ENCODE peak calls at places on chromosomes 11 and 22, in eight cellular contexts. One of them, this sample, is unnamed.

GRCh38 chr11:23457641-23458040 is 597.4 kb upstream of the CCDC179 start:
- DNase-seq in astrocyte of the spinal cord: no peak
- DNase-seq in tibial nerve: no peak
- DNase-seq in cardiac fibroblast: no peak
- DNase-seq in stomach: no peak
- DNase-seq in psoas muscle: no peak
- DNase-seq in IMR-90: no peak
- DNase-seq in neural progenitor cell: no peak
- DNase-seq in this sample: no peak

GRCh38 chr11:110000045-110000502 is 93.1 kb upstream of the ZC3H12C start:
- DNase-seq in astrocyte of the spinal cord: peak; percentile 96
- DNase-seq in tibial nerve: no peak
- DNase-seq in cardiac fibroblast: peak; percentile 87
- DNase-seq in stomach: no peak
- DNase-seq in psoas muscle: no peak
- DNase-seq in IMR-90: peak; percentile 99
- DNase-seq in neural progenitor cell: no peak
- DNase-seq in this sample: no peak

GRCh38 chr11:3111919-3112690 is 53.0 kb downstream of the OSBPL5 start:
- DNase-seq in astrocyte of the spinal cord: no peak
- DNase-seq in tibial nerve: no peak
- DNase-seq in cardiac fibroblast: peak; percentile 11
- DNase-seq in stomach: no peak
- DNase-seq in psoas muscle: no peak
- DNase-seq in IMR-90: peak; percentile 38
- DNase-seq in neural progenitor cell: no peak
- DNase-seq in this sample: no peak

GRCh38 chr11:76090821-76091220 is 115.5 kb downstream of the WNT11 start:
- DNase-seq in astrocyte of the spinal cord: no peak
- DNase-seq in tibial nerve: no peak
- DNase-seq in cardiac fibroblast: no peak
- DNase-seq in stomach: no peak
- DNase-seq in psoas muscle: no peak
- DNase-seq in IMR-90: no peak
- DNase-seq in neural progenitor cell: no peak
- DNase-seq in this sample: no peak

GRCh38 chr11:19393941-19394340 is 153.2 kb upstream of the E2F8 start:
- DNase-seq in astrocyte of the spinal cord: no peak
- DNase-seq in tibial nerve: peak; percentile 33
- DNase-seq in cardiac fibroblast: peak; percentile 66
- DNase-seq in stomach: no peak
- DNase-seq in psoas muscle: no peak
- DNase-seq in IMR-90: peak; percentile 83
- DNase-seq in neural progenitor cell: no peak
- DNase-seq in this sample: no peak

GRCh38 chr11:78441956-78442355 is 24.3 kb upstream of the GAB2 start:
- DNase-seq in astrocyte of the spinal cord: no peak
- DNase-seq in tibial nerve: no peak
- DNase-seq in cardiac fibroblast: no peak
- DNase-seq in stomach: no peak
- DNase-seq in psoas muscle: no peak
- DNase-seq in IMR-90: no peak
- DNase-seq in neural progenitor cell: no peak
- DNase-seq in this sample: no peak

GRCh38 chr11:19259487-19260345 is 19.0 kb upstream of the E2F8 start:
- DNase-seq in astrocyte of the spinal cord: peak; percentile 59
- DNase-seq in tibial nerve: peak; percentile 81
- DNase-seq in cardiac fibroblast: peak; percentile 71
- DNase-seq in stomach: peak; percentile 80
- DNase-seq in psoas muscle: peak; percentile 68
- DNase-seq in IMR-90: peak; percentile 54
- DNase-seq in neural progenitor cell: peak; percentile 68
- DNase-seq in this sample: peak; percentile 81

GRCh38 chr22:32665676-32666075 is 135.8 kb upstream of the TIMP3 start:
- DNase-seq in astrocyte of the spinal cord: no peak
- DNase-seq in tibial nerve: no peak
- DNase-seq in cardiac fibroblast: no peak
- DNase-seq in stomach: no peak
- DNase-seq in psoas muscle: no peak
- DNase-seq in IMR-90: peak; percentile 55
- DNase-seq in neural progenitor cell: no peak
- DNase-seq in this sample: no peak

GRCh38 chr22:42793848-42794405 is 63.1 kb downstream of the ARFGAP3 start:
- DNase-seq in astrocyte of the spinal cord: no peak
- DNase-seq in tibial nerve: no peak
- DNase-seq in cardiac fibroblast: no peak
- DNase-seq in stomach: no peak
- DNase-seq in psoas muscle: no peak
- DNase-seq in IMR-90: no peak
- DNase-seq in neural progenitor cell: no peak
- DNase-seq in this sample: no peak

GRCh38 chr11:8767466-8768142 is 85.0 kb downstream of the RPL27A start:
- DNase-seq in astrocyte of the spinal cord: peak; percentile 17
- DNase-seq in tibial nerve: no peak
- DNase-seq in cardiac fibroblast: peak; percentile 56
- DNase-seq in stomach: peak; percentile 23
- DNase-seq in psoas muscle: no peak
- DNase-seq in IMR-90: no peak
- DNase-seq in neural progenitor cell: no peak
- DNase-seq in this sample: no peak

GRCh38 chr22:23984430-23984829 is 4.5 kb downstream of the GSTT2 start:
- DNase-seq in astrocyte of the spinal cord: peak; percentile 11
- DNase-seq in tibial nerve: no peak
- DNase-seq in cardiac fibroblast: peak; percentile 26
- DNase-seq in stomach: no peak
- DNase-seq in psoas muscle: no peak
- DNase-seq in IMR-90: peak; percentile 38
- DNase-seq in neural progenitor cell: no peak
- DNase-seq in this sample: no peak

GRCh38 chr11:126415128-126415527 is 59.6 kb downstream of the ST3GAL4 start:
- DNase-seq in astrocyte of the spinal cord: no peak
- DNase-seq in tibial nerve: peak; percentile 94
- DNase-seq in cardiac fibroblast: peak; percentile 97
- DNase-seq in stomach: peak; percentile 60
- DNase-seq in psoas muscle: peak; percentile 85
- DNase-seq in IMR-90: peak; percentile 69
- DNase-seq in neural progenitor cell: no peak
- DNase-seq in this sample: peak; percentile 67

GRCh38 chr11:43580735-43581369 is 99.7 kb upstream of the HSD17B12 start:
- DNase-seq in astrocyte of the spinal cord: no peak
- DNase-seq in tibial nerve: no peak
- DNase-seq in cardiac fibroblast: peak; percentile 10
- DNase-seq in stomach: no peak
- DNase-seq in psoas muscle: no peak
- DNase-seq in IMR-90: peak; percentile 24
- DNase-seq in neural progenitor cell: peak; percentile 60
- DNase-seq in this sample: peak; percentile 53

GRCh38 chr22:30763815-30764686 is 69.4 kb downstream of the OSBP2 start:
- DNase-seq in astrocyte of the spinal cord: peak; percentile 77
- DNase-seq in tibial nerve: no peak
- DNase-seq in cardiac fibroblast: peak; percentile 89
- DNase-seq in stomach: peak; percentile 52
- DNase-seq in psoas muscle: peak; percentile 21
- DNase-seq in IMR-90: peak; percentile 86
- DNase-seq in neural progenitor cell: peak; percentile 88
- DNase-seq in this sample: peak; percentile 82

GRCh38 chr22:19765477-19766234 is 5.1 kb downstream of the TBX1 start:
- DNase-seq in astrocyte of the spinal cord: no peak
- DNase-seq in tibial nerve: no peak
- DNase-seq in cardiac fibroblast: no peak
- DNase-seq in stomach: no peak
- DNase-seq in psoas muscle: no peak
- DNase-seq in IMR-90: no peak
- DNase-seq in neural progenitor cell: peak; percentile 52
- DNase-seq in this sample: no peak

GRCh38 chr11:10623797-10624761 is 55.6 kb upstream of the LYVE1 start:
- DNase-seq in astrocyte of the spinal cord: peak; percentile 14
- DNase-seq in tibial nerve: peak; percentile 49
- DNase-seq in cardiac fibroblast: peak; percentile 32
- DNase-seq in stomach: no peak
- DNase-seq in psoas muscle: peak; percentile 43
- DNase-seq in IMR-90: peak; percentile 37
- DNase-seq in neural progenitor cell: no peak
- DNase-seq in this sample: no peak

GRCh38 chr11:8258289-8258688 is 5.4 kb downstream of the LMO1 start:
- DNase-seq in astrocyte of the spinal cord: no peak
- DNase-seq in tibial nerve: no peak
- DNase-seq in cardiac fibroblast: no peak
- DNase-seq in stomach: peak; percentile 11
- DNase-seq in psoas muscle: peak; percentile 52
- DNase-seq in IMR-90: no peak
- DNase-seq in neural progenitor cell: no peak
- DNase-seq in this sample: peak; percentile 46

GRCh38 chr11:21411597-21411996 is 742.2 kb downstream of the NELL1 start:
- DNase-seq in astrocyte of the spinal cord: no peak
- DNase-seq in tibial nerve: no peak
- DNase-seq in cardiac fibroblast: no peak
- DNase-seq in stomach: no peak
- DNase-seq in psoas muscle: no peak
- DNase-seq in IMR-90: no peak
- DNase-seq in neural progenitor cell: no peak
- DNase-seq in this sample: no peak

GRCh38 chr11:112542479-112542878 is 281.8 kb upstream of the PLET1 start:
- DNase-seq in astrocyte of the spinal cord: no peak
- DNase-seq in tibial nerve: no peak
- DNase-seq in cardiac fibroblast: no peak
- DNase-seq in stomach: no peak
- DNase-seq in psoas muscle: no peak
- DNase-seq in IMR-90: no peak
- DNase-seq in neural progenitor cell: no peak
- DNase-seq in this sample: no peak
- TF ChIP-seq CTCF in astrocyte of the spinal cord: no peak
- TF ChIP-seq CTCF in tibial nerve: no peak
- TF ChIP-seq CTCF in cardiac fibroblast: no peak
- TF ChIP-seq CTCF in stomach: no peak
- TF ChIP-seq CTCF in psoas muscle: no peak
- TF ChIP-seq CTCF in IMR-90: no peak
- TF ChIP-seq CTCF in neural progenitor cell: no peak
- TF ChIP-seq CTCF in this sample: no peak

DNA sequence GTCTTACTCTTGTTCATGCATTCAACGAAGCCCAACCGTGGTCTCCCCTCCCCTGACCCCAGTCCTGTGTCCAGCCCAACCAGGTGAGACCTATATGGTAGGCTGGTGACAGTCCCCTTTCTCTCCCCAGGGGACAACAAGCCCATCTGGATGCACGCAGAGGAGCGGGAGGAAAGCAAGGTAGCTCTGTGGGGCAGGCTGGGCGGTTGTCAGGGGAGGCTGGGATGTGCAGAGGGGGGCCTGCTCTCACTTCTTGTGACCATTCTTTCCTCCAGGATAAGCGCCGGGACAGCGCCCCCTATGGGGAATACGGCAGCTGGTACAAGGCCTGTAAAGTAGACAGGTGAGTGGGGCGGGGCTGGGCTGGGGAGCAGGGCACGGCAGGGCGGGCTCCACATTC is 3.5 kb upstream of the RAB1B start:
- DNase-seq in astrocyte of the spinal cord: no peak
- DNase-seq in tibial nerve: no peak
- DNase-seq in cardiac fibroblast: no peak
- DNase-seq in stomach: peak; percentile 36
- DNase-seq in psoas muscle: no peak
- DNase-seq in IMR-90: no peak
- DNase-seq in neural progenitor cell: peak; percentile 55
- DNase-seq in this sample: no peak
- TF ChIP-seq CTCF in astrocyte of the spinal cord: peak; percentile 50
- TF ChIP-seq CTCF in tibial nerve: no peak
- TF ChIP-seq CTCF in cardiac fibroblast: peak; percentile 46
- TF ChIP-seq CTCF in stomach: no peak
- TF ChIP-seq CTCF in psoas muscle: peak; percentile 16
- TF ChIP-seq CTCF in IMR-90: peak; percentile 37
- TF ChIP-seq CTCF in neural progenitor cell: peak; percentile 64
- TF ChIP-seq CTCF in this sample: no peak

DNA sequence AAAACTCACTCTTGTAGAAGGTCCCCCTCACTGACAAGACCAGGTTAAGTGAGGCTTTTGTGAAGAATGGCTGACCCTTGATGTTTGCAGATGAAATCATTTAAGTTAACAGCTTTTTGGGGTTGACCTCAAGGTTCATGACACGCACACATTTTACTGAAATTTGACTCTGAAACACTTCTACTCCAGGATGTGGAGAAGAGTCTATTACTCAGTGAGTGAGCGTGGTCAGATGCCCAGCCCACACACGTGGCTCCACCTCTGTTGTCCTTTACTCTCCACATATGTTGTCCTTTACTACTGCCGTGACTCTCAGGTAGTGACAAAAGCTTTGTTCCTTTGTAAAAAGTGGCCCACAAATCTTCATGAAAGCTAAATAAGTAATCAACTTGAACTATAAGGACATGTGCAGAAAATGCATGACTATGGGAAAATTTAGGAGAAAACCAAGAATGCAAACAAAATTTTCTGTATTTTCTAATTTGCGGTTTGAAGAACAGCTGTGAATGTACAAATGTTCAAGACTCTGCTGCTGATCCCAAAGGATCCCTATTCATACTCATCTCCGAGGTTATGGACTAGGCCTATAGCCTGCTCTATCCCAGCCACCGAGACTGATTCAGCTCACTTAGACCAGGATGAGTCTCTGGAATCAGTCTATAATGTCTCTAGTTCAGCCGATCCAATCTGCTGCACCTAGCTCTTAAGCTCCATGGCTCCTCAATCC is 22.4 kb downstream of the XRRA1 start:
- DNase-seq in astrocyte of the spinal cord: peak; percentile 55
- DNase-seq in tibial nerve: no peak
- DNase-seq in cardiac fibroblast: no peak
- DNase-seq in stomach: no peak
- DNase-seq in psoas muscle: no peak
- DNase-seq in IMR-90: peak; percentile 56
- DNase-seq in neural progenitor cell: no peak
- DNase-seq in this sample: no peak
- TF ChIP-seq CTCF in astrocyte of the spinal cord: no peak
- TF ChIP-seq CTCF in tibial nerve: no peak
- TF ChIP-seq CTCF in cardiac fibroblast: no peak
- TF ChIP-seq CTCF in stomach: no peak
- TF ChIP-seq CTCF in psoas muscle: no peak
- TF ChIP-seq CTCF in IMR-90: no peak
- TF ChIP-seq CTCF in neural progenitor cell: no peak
- TF ChIP-seq CTCF in this sample: no peak

GRCh38 chr22:49768511-49768910 is 59.2 kb downstream of the BRD1 start:
- DNase-seq in astrocyte of the spinal cord: no peak
- DNase-seq in tibial nerve: no peak
- DNase-seq in cardiac fibroblast: peak; percentile 8
- DNase-seq in stomach: no peak
- DNase-seq in psoas muscle: peak; percentile 17
- DNase-seq in IMR-90: no peak
- DNase-seq in neural progenitor cell: no peak
- DNase-seq in this sample: no peak
- TF ChIP-seq CTCF in astrocyte of the spinal cord: no peak
- TF ChIP-seq CTCF in tibial nerve: no peak
- TF ChIP-seq CTCF in cardiac fibroblast: no peak
- TF ChIP-seq CTCF in stomach: no peak
- TF ChIP-seq CTCF in psoas muscle: no peak
- TF ChIP-seq CTCF in IMR-90: no peak
- TF ChIP-seq CTCF in neural progenitor cell: no peak
- TF ChIP-seq CTCF in this sample: no peak

This sample was measured in dorsolateral prefrontal cortex.